ENCODE peak calls at places on chromosomes 12 and 14, in five cellular contexts. C, D, K, V and Z are unnamed samples.

GRCh38 chr14:53187921-53188463 is 34.9 kb upstream of the DDHD1 start:
- DNase-seq in C (no peak), D (no peak), K (no peak), V (no peak), Z (no peak)

GRCh38 chr14:63276492-63277342 is 42.0 kb downstream of the GPHB5 start:
- DNase-seq in C (peak), D (peak), K (no peak), V (peak), Z (peak)

GRCh38 chr14:61296707-61297502 is 15.8 kb upstream of the TMEM30B start:
- DNase-seq in C (peak), D (no peak), K (no peak), V (peak), Z (peak)

GRCh38 chr12:103930787-103931536 is 752 bp downstream of the HSP90B1 start:
- DNase-seq in C (peak), D (no peak), K (peak), V (peak), Z (no peak)

GRCh38 chr12:104596128-104596799 is 139.5 kb downstream of the CHST11 start:
- DNase-seq in C (no peak), D (peak), K (no peak), V (no peak), Z (no peak)

GRCh38 chr12:68884251-68884650 is 48.7 kb downstream of the CPM start:
- DNase-seq in C (no peak), D (no peak), K (no peak), V (no peak), Z (no peak)

GRCh38 chr14:103132381-103133212 is 9.3 kb downstream of the TNFAIP2 start:
- DNase-seq in C (no peak), D (no peak), K (no peak), V (no peak), Z (no peak)

GRCh38 chr12:34600592-34601462 is 578.5 kb downstream of the ALG10 start:
- DNase-seq in C (no peak), D (no peak), K (peak), V (no peak), Z (no peak)

GRCh38 chr14:59705245-59705644 is 128.6 kb upstream of the CCDC175 start:
- DNase-seq in C (no peak), D (no peak), K (no peak), V (no peak), Z (no peak)

GRCh38 chr12:132723764-132724140 is 13.1 kb downstream of the PGAM5 start:
- DNase-seq in C (no peak), D (no peak), K (no peak), V (no peak), Z (no peak)

GRCh38 chr14:100424504-100425453 is 101.6 kb downstream of the SLC25A47 start:
- DNase-seq in C (no peak), D (no peak), K (no peak), V (no peak), Z (no peak)